ENCODE peak calls at places on chromosomes 6 and 20, in five cellular contexts. W, S, X, Q and N are unnamed samples.

GRCh38 chr6:4550227-4550597 is 226.0 kb upstream of the CDYL start:
- DNase-seq in X (no peak), Q (no peak), W (no peak), S (no peak), N (no peak)

GRCh38 chr6:109296305-109296915 is 85.9 kb downstream of the CD164 start:
- DNase-seq in Q (no peak), S (no peak), X (no peak), W (no peak), N (no peak)

GRCh38 chr6:97563529-97563928 is 280.5 kb upstream of the MMS22L start:
- DNase-seq in Q (no peak), S (no peak), W (no peak), X (no peak), N (no peak)

GRCh38 chr6:131758920-131759319 is 48.1 kb upstream of the CTAGE9 start:
- DNase-seq in S (no peak), W (no peak), Q (no peak), X (no peak), N (no peak)

GRCh38 chr20:43840382-43841070 is 74.1 kb upstream of the TOX2 start:
- DNase-seq in W (no peak), X (peak; percentile 7), S (no peak), Q (peak; percentile 11), N (peak; percentile 67)

GRCh38 chr20:1335961-1336698 is 7.2 kb upstream of the SDCBP2 start:
- DNase-seq in W (no peak), S (no peak), Q (no peak), X (peak; percentile 53), N (no peak)

GRCh38 chr20:8562356-8562755 is 430.3 kb downstream of the PLCB1 start:
- DNase-seq in X (no peak), Q (no peak), S (no peak), W (no peak), N (no peak)

GRCh38 chr20:35329435-35330139 is 37.4 kb upstream of the FAM83C start:
- DNase-seq in Q (peak; percentile 14), W (no peak), S (peak; percentile 35), X (no peak), N (no peak)

GRCh38 chr6:49001856-49002255 is 461.2 kb downstream of the MMUT start:
- DNase-seq in Q (peak; percentile 0), S (no peak), W (no peak), X (no peak), N (no peak)

GRCh38 chr6:89615882-89616281 is 22.7 kb downstream of the LYRM2 start:
- DNase-seq in Q (no peak), W (no peak), X (peak; percentile 26), S (no peak), N (no peak)

GRCh38 chr6:143187173-143187908 is 126.7 kb downstream of the AIG1 start:
- DNase-seq in Q (no peak), W (peak; percentile 53), X (no peak), S (peak; percentile 73), N (no peak)

GRCh38 chr6:168060521-168060931 is 18.5 kb downstream of the FRMD1 start:
- DNase-seq in Q (peak; percentile 41), S (peak; percentile 64), W (no peak), X (peak; percentile 62), N (no peak)

GRCh38 chr6:125749864-125750691 is 646 bp downstream of the HEY2 start:
- DNase-seq in W (no peak), Q (peak; percentile 31), X (no peak), S (no peak), N (no peak)

GRCh38 chr20:16437387-16437990 is 135.8 kb downstream of the KIF16B start:
- DNase-seq in W (no peak), Q (no peak), S (no peak), X (no peak), N (no peak)

GRCh38 chr6:132811276-132811675 is 3.1 kb upstream of the RPS12 start:
- DNase-seq in Q (no peak), W (no peak), X (no peak), S (no peak), N (no peak)

GRCh38 chr6:132190815-132191175 is 210.5 kb downstream of the MOXD1 start:
- DNase-seq in Q (no peak), X (no peak), S (no peak), W (no peak), N (no peak)

GRCh38 chr6:39287601-39288000 is 26.6 kb downstream of the KCNK17 start:
- DNase-seq in Q (no peak), W (no peak), S (no peak), X (no peak), N (no peak)

DNA sequence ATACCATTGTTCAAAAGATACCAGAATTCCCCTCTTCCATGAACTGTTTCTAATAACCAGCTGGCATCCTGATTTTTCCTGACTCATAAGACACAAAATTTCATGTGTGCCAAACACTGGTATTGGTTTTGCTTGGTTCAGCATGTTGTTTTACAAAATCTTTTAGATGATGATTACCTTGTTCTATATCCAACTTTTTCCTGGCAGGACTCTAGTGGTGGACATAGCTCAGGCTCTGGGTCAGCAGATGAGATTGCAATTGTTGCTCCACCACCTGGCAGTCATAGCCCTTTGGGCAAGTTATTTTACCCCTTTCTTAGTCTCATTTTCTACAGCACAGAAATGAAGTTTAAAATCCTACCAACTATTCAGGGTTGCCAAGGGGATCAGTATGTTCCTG is 6.2 kb downstream of the TRIM38 start:
- DNase-seq in X (no peak), W (no peak), Q (no peak), S (no peak), N (no peak)
- H3K4me1 ChIP-seq in X (peaks cover 47% of the 10 kb centered on the region), W (peaks cover 43% of the 10 kb centered on the region), Q (no peaks in the 10 kb centered on the region), S (peaks cover 69% of the 10 kb centered on the region), N (peaks cover 14% of the 10 kb centered on the region)

GRCh38 chr20:49883246-49883802 is 32.0 kb downstream of the SPATA2 start:
- DNase-seq in W (no peak), X (no peak), Q (no peak), S (peak; percentile 19), N (peak; percentile 74)
- H3K27ac ChIP-seq in W (no peak overlapping the region), X (no peak overlapping the region), Q (no peak overlapping the region), S (no peak overlapping the region), N (no peak overlapping the region)

GRCh38 chr6:62262283-62262682 is 23.7 kb downstream of the KHDRBS2 start:
- DNase-seq in S (no peak), Q (no peak), W (no peak), X (no peak), N (no peak)
- H3K4me1 ChIP-seq in S (no peaks in the 10 kb centered on the region), Q (peaks cover 2% of the 10 kb centered on the region), W (no peaks in the 10 kb centered on the region), X (no peaks in the 10 kb centered on the region), N (no peaks in the 10 kb centered on the region)

DNA sequence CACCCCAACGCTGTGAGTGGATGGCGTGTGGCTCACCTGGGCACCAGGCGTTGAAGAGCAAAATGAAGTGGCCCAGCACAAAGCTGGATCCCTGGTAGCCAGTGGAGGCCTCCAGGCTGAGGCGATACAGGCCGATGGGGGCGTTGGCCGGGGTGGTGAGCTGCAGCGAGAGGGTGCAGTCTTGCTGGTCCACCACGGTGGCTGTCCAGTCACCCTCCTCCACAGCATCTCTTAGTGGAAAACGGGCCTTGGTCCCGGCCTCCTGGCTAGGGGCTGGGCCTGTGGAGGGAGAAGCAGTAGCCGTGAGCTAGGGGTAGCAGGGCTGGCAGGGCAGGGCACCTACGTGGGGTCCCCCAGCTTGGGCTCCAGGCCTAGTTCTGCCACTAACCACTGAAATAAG is 9.3 kb downstream of the TGM2 start:
- DNase-seq in Q (no peak), S (no peak), W (peak; percentile 1), X (no peak), N (no peak)
- H3K27ac ChIP-seq in Q (no peak overlapping the region), S (peak overlapping the region; percentile 83), W (peak overlapping the region; percentile 22), X (peak overlapping the region; percentile 90), N (peak overlapping the region; percentile 87)

GRCh38 chr20:31718952-31719643 is 3.6 kb downstream of the BCL2L1 start:
- DNase-seq in X (no peak), S (no peak), Q (no peak), W (peak; percentile 98), N (no peak)
- H3K4me1 ChIP-seq in X (peaks cover 75% of the 10 kb centered on the region), S (peaks cover 77% of the 10 kb centered on the region), Q (peaks cover 16% of the 10 kb centered on the region), W (peaks cover 50% of the 10 kb centered on the region), N (peaks cover 52% of the 10 kb centered on the region)

DNA sequence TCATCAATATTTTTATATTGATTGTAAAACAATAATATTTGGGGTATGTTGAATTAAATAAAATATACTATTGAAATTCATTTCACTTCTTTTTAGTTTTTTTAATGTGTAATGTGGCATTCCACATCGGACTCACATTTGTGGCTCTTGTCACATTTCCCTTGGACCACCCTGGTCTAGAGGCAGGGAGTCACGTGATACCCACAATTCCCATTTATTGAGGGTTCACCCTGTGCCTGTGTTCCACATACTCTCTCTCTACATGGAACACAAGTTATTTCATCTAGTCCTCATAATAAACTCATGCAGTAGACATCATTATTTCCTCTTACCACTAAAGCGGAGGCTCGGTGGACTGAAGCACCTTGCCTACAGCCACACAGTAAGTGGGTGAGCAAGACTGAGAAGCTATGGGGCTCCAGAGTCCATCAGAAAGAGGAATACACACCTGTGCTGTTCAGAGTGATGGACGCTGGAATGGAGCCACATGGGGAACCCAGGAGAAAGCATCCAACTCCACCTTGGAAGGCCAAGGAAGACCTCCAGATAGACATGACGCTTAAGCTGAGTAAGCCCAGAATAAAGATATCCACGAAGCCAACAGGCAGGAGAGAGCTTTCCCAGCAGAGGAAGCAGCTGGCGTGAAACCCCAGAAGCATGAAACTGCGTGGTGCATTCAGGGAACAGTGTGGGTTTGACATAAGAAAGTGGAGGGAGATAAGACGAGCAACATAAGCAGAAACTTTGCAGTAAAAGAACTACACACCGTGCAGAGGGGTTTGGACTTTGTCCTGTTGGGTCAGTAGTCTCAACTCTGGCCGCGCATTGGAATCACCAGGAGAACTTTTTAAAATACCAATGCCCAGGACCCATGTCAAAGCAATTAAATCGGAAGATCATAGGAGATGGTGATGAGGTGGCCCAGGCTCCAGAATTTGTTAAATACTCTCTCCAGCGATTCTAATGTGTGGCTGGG is 49.5 kb downstream of the UNC5CL start:
- DNase-seq in S (no peak), X (no peak), W (no peak), Q (no peak), N (no peak)
- H3K27ac ChIP-seq in S (no peak overlapping the region), X (no peak overlapping the region), W (no peak overlapping the region), Q (no peak overlapping the region), N (no peak overlapping the region)

GRCh38 chr6:12114055-12114503 is 102.0 kb downstream of the HIVEP1 start:
- DNase-seq in W (no peak), X (no peak), Q (no peak), S (no peak), N (no peak)

GRCh38 chr6:12113190-12113578 is 101.1 kb downstream of the HIVEP1 start:
- DNase-seq in X (no peak), W (no peak), S (no peak), Q (no peak), N (no peak)

GRCh38 chr6:12112540-12113189 is 100.6 kb downstream of the HIVEP1 start:
- DNase-seq in X (no peak), Q (no peak), W (no peak), S (no peak), N (no peak)

GRCh38 chr6:12110523-12111154 is 98.5 kb downstream of the HIVEP1 start:
- DNase-seq in S (no peak), Q (no peak), W (no peak), X (no peak), N (no peak)

DNA sequence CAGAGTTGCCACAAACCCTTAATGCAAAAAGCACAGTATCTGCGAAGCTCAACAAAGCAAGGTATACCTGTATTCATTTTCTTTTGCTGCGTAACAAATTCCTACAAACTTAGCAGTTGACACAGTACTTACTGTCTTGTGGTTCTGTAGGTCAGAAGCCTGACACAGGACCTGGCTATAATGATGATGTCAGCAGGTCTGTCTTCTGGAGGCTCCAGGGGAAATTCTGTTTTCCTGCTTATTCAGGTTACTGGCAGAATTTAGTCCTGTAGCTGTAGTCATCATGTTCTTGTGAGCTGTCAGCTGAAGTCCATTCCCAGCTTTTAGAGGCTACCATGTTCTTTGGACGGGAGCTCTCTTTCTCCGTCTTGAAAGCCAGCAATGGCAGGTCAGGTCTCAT is 99.2 kb downstream of the HIVEP1 start:
- DNase-seq in W (no peak), S (no peak), X (no peak), Q (no peak), N (no peak)
- H3K4me1 ChIP-seq in W (no peaks in the 10 kb centered on the region), S (no peaks in the 10 kb centered on the region), X (peaks cover 9% of the 10 kb centered on the region), Q (no peaks in the 10 kb centered on the region), N (no peaks in the 10 kb centered on the region)

GRCh38 chr20:45359406-45360148 is 3.4 kb upstream of the SYS1 start:
- DNase-seq in W (no peak), X (no peak), Q (no peak), S (peak; percentile 47), N (peak; percentile 98)
- H3K27ac ChIP-seq in W (no peak overlapping the region), X (peak overlapping the region; percentile 94), Q (no peak overlapping the region), S (peak overlapping the region; percentile 97), N (peak overlapping the region; percentile 91)